ENCODE peak calls at places on chromosomes 4 and X, in nine cellular contexts. Q is nephron progenitor cell, X is lower lobe of right lung, N is fibroblast of pulmonary artery, K is IMR-90, S is stomach, T is heart left ventricle, V is PC-3, R is bronchial epithelial cell. D is an unnamed sample.

GRCh38 chrX:56963377-56963776 is 32.0 kb downstream of the SPIN3 start:
- DNase-seq in R (no peak), V (no peak), S (no peak), T (no peak), K (no peak), N (no peak), X (no peak), Q (no peak), D (no peak)

GRCh38 chr4:47287735-47288134 is 175.8 kb downstream of the COMMD8 start:
- DNase-seq in N (peak), X (no peak), S (no peak), K (peak), Q (no peak), V (peak), R (peak), T (no peak), D (peak)

GRCh38 chr4:84582302-84582987 is 482 bp upstream of the CDS1 start:
- DNase-seq in R (peak), N (peak), K (peak), Q (peak), X (peak), T (peak), V (peak), S (peak), D (peak)

GRCh38 chrX:132967049-132967448 is 8.6 kb upstream of the HS6ST2 start:
- DNase-seq in T (no peak), N (no peak), X (no peak), Q (no peak), V (no peak), R (no peak), S (no peak), K (no peak), D (no peak)

GRCh38 chr4:86894465-86894864 is 2.2 kb upstream of the C4orf36 start:
- DNase-seq in X (no peak), K (peak), N (peak), S (no peak), T (no peak), Q (no peak), V (peak), R (peak), D (no peak)

GRCh38 chrX:146454363-146454762 is 355.2 kb upstream of the CXorf51B start:
- DNase-seq in Q (no peak), X (no peak), K (no peak), V (no peak), T (no peak), N (no peak), S (no peak), R (no peak), D (no peak)

GRCh38 chrX:30659421-30659820 is 6.2 kb downstream of the GK start:
- DNase-seq in Q (no peak), T (no peak), R (peak), X (no peak), K (peak), V (peak), N (peak), S (no peak), D (peak)

GRCh38 chr4:94690851-94691254 is 66.9 kb upstream of the BMPR1B start:
- DNase-seq in S (no peak), N (peak), K (peak), R (peak), T (no peak), V (peak), X (no peak), Q (no peak), D (no peak)

GRCh38 chr4:54017308-54017707 is 47.1 kb downstream of the CHIC2 start:
- DNase-seq in S (no peak), N (no peak), V (no peak), K (no peak), Q (no peak), X (no peak), R (no peak), T (no peak), D (no peak)

GRCh38 chrX:130108647-130109428 is 1.5 kb downstream of the ELF4 start:
- DNase-seq in K (no peak), Q (no peak), N (no peak), V (peak), S (no peak), T (peak), X (peak), R (peak), D (peak)

GRCh38 chr4:174154455-174154854 is 129.0 kb downstream of the FBXO8 start:
- DNase-seq in K (peak), S (no peak), Q (no peak), T (no peak), N (peak), X (no peak), V (peak), R (peak), D (no peak)

GRCh38 chrX:56788717-56789122 is 59.7 kb downstream of the NBDY start:
- DNase-seq in Q (no peak), R (peak), V (no peak), T (no peak), K (peak), N (peak), X (no peak), S (peak), D (no peak)

GRCh38 chrX:97538745-97539144 is 655.0 kb downstream of the RPA4 start:
- DNase-seq in X (no peak), R (no peak), T (no peak), K (no peak), N (no peak), S (no peak), Q (no peak), V (no peak), D (no peak)

GRCh38 chr4:70749313-70749712 is 27.5 kb downstream of the RUFY3 start:
- DNase-seq in K (peak), X (no peak), Q (no peak), T (no peak), N (no peak), V (peak), S (no peak), R (no peak), D (peak)

GRCh38 chr4:165684177-165684870 is 188.7 kb upstream of the TLL1 start:
- DNase-seq in X (no peak), R (peak), K (no peak), N (peak), Q (no peak), V (peak), T (no peak), S (no peak), D (no peak)

GRCh38 chrX:14095702-14096101 is 66.0 kb upstream of the GEMIN8 start:
- DNase-seq in T (no peak), R (peak), K (peak), X (no peak), V (peak), N (peak), S (peak), Q (peak), D (peak)

GRCh38 chr4:174490356-174490969 is 31.8 kb downstream of the HPGD start:
- DNase-seq in Q (no peak), X (no peak), N (peak), K (peak), R (peak), S (no peak), V (peak), T (no peak), D (no peak)

GRCh38 chrX:9227276-9227675 is 193.3 kb upstream of the FAM9B start:
- DNase-seq in R (no peak), V (peak), Q (no peak), T (no peak), K (peak), X (no peak), S (no peak), N (no peak), D (no peak)

GRCh38 chr4:183636923-183637322 is 22.1 kb downstream of the RWDD4 start:
- DNase-seq in V (peak), S (no peak), K (peak), R (peak), X (no peak), N (no peak), Q (no peak), T (peak), D (no peak)

GRCh38 chr4:111434581-111434980 is 710.7 kb upstream of the FAM241A start:
- DNase-seq in V (peak), T (no peak), S (no peak), N (peak), X (no peak), R (no peak), Q (no peak), K (no peak), D (no peak)

GRCh38 chrX:1598876-1599790 is 7.7 kb downstream of the AKAP17A start:
- DNase-seq in N (no peak), T (no peak), X (peak), S (no peak), K (no peak), Q (no peak), V (no peak), R (no peak), D (peak)

GRCh38 chrX:100376581-100376980 is 33.5 kb downstream of the PCDH19 start:
- DNase-seq in K (peak), R (peak), V (no peak), S (no peak), T (no peak), X (no peak), N (peak), Q (no peak), D (no peak)

GRCh38 chr4:145842224-145842887 is 96.3 kb downstream of the ZNF827 start:
- DNase-seq in X (no peak), Q (no peak), S (no peak), R (no peak), T (no peak), V (no peak), N (peak), K (no peak), D (no peak)

GRCh38 chr4:26936284-26937065 is 75.8 kb downstream of the STIM2 start:
- DNase-seq in S (no peak), T (no peak), Q (no peak), R (no peak), X (peak), N (peak), K (peak), V (no peak), D (no peak)

GRCh38 chrX:116961872-116962582 is 499.3 kb upstream of the CT83 start:
- DNase-seq in N (no peak), X (no peak), T (no peak), V (peak), Q (peak), S (no peak), R (peak), K (no peak), D (no peak)

GRCh38 chrX:125395626-125396025 is 76.0 kb downstream of the TEX13C start:
- DNase-seq in S (no peak), T (no peak), R (no peak), Q (no peak), N (no peak), K (no peak), V (no peak), X (no peak), D (no peak)

GRCh38 chr4:69649629-69650028 is 3.4 kb downstream of the UGT2A1 start:
- DNase-seq in N (no peak), S (no peak), R (peak), K (no peak), T (no peak), X (no peak), Q (no peak), V (no peak), D (no peak)

GRCh38 chr4:20297246-20297645 is 45.5 kb downstream of the SLIT2 start:
- DNase-seq in R (no peak), V (no peak), K (peak), T (no peak), N (peak), Q (no peak), X (no peak), S (no peak), D (no peak)

GRCh38 chr4:20298986-20299385 is 47.3 kb downstream of the SLIT2 start:
- DNase-seq in X (no peak), T (no peak), K (no peak), V (no peak), Q (no peak), S (no peak), N (peak), R (no peak), D (no peak)

GRCh38 chr4:20301161-20301560 is 49.5 kb downstream of the SLIT2 start:
- DNase-seq in T (no peak), K (no peak), Q (no peak), N (no peak), S (no peak), R (no peak), X (no peak), V (no peak), D (no peak)

GRCh38 chr4:20297800-20298199 is 46.1 kb downstream of the SLIT2 start:
- DNase-seq in V (no peak), K (no peak), R (no peak), X (no peak), Q (no peak), N (no peak), T (no peak), S (no peak), D (no peak)

DNA sequence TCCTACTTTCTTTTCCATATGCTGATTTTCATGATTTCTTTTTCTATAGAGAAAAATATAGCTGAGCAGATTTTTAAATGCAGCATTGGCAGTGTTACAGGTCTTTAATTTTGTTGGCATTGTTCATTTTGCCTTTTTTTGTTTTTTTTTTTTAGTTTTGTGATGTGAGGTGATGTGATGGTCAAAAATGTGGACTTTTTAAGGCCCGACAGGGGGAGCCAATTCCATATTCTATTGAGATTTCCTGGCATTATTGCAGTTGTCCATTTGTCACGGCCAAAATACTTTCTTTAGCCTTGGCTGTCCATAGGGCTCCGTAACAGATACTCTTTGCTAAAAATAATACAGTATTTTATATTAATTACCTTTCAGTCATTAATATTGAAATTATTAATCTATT is 47.8 kb downstream of the SLIT2 start:
- DNase-seq in S (no peak), X (no peak), N (peak), T (no peak), R (no peak), K (peak), V (peak), Q (peak), D (no peak)
- TF ChIP-seq CTCF in S (no peak), X (peak), N (peak), T (no peak), R (peak), K (peak), V (peak), Q (peak), D (no peak)

GRCh38 chr4:100742045-100742444 is 224.2 kb upstream of the EMCN start:
- DNase-seq in T (peak), Q (no peak), V (peak), S (no peak), K (peak), N (peak), R (peak), X (no peak), D (no peak)
- TF ChIP-seq CTCF in T (no peak), Q (no peak), V (peak), S (no peak), K (peak), N (peak), R (peak), X (peak), D (no peak)

DNA sequence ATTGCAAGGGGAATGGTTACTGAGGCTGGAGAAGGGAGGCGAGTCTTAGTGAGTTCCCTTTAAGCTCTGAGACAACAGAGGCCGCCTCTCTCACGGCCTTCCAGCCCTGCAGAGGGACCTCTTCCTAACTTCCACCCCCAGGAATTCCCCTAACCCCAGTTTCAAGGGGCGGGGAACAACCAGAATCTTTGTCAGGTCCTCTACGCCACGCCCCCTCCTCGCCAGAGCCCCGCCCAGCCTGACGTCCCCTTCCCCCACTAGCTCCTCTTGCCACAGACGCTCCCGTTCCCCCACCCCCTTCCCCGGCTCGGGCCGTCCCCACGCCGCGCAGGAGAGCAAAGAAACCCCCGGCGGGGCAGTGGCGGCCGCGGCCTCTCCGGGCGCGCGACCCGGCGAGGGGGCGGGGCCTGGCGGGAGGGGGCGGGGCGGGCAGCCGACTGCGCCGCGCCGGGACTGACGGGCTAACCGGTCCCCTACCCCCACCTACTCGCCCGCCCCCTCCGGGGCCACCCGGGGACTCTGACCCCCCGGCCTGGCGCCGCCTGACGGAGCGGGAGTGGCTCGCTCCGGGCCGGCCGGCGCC is 12.2 kb upstream of the TMEM156 start:
- DNase-seq in T (peak), R (peak), X (peak), N (peak), Q (peak), S (peak), V (peak), K (peak), D (peak)
- TF ChIP-seq CTCF in T (no peak), R (peak), X (no peak), N (no peak), Q (no peak), S (no peak), V (no peak), K (no peak), D (peak)

DNA sequence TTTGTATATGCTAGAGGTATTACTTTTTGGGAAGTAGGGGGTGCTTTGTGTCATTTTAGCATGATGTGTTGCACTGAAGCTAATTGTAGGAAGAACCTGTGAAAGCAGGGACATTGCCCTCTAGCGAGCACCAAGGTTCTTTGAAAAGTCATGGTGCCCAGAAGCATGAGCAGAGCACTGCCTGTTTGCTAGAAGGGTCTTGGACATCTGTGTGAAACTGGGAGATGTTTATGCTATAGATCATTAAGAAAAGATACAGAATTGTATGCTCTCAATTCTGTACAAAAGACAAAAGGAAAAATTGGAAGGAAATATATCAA is 14.7 kb downstream of the GRPR start:
- DNase-seq in K (no peak), R (no peak), X (no peak), V (no peak), T (no peak), N (peak), S (no peak), Q (no peak), D (no peak)
- TF ChIP-seq CTCF in K (no peak), R (no peak), X (no peak), V (no peak), T (no peak), N (peak), S (no peak), Q (no peak), D (peak)

GRCh38 chrX:110836982-110837381 is 41.4 kb upstream of the CHRDL1 start:
- DNase-seq in K (no peak), Q (peak), N (no peak), T (no peak), V (peak), R (no peak), S (no peak), X (no peak), D (no peak)
- TF ChIP-seq CTCF in K (no peak), Q (peak), N (no peak), T (no peak), V (peak), R (peak), S (no peak), X (no peak), D (no peak)

GRCh38 chr4:138494931-138495330 is 252.8 kb upstream of the SLC7A11 start:
- DNase-seq in V (peak), T (no peak), X (no peak), K (peak), S (no peak), N (peak), Q (peak), R (peak), D (no peak)
- TF ChIP-seq CTCF in V (peak), T (no peak), X (peak), K (peak), S (no peak), N (peak), Q (no peak), R (peak), D (no peak)

DNA sequence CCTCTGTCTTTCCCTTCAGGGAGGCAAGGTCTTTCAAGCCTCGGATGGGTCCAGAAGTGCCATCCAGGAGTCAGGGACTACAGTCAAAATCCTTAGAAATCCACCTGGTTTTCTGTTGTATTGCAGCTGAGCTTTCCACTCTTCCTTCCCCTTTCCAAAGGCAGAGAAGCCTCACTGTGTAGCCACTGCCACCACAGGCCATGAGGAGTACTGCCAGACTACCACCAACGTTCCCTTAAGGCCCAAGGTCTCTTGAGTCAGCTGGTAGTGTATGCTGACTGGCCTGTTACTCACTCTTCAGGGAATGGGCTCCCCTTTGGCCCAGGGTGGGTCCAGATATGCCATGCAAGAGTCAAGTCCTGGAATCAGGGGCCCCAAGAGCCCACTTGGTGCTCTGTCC is 1454.1 kb downstream of the PCDH19 start:
- DNase-seq in R (no peak), X (no peak), T (no peak), Q (no peak), N (no peak), V (no peak), S (no peak), K (no peak), D (no peak)
- TF ChIP-seq CTCF in R (no peak), X (no peak), T (no peak), Q (no peak), N (no peak), V (no peak), S (no peak), K (no peak), D (no peak)

GRCh38 chr4:7042697-7043464 is at the start of gene TADA2B:
- DNase-seq in T (peak), S (peak), R (peak), K (peak), X (peak), N (peak), V (peak), Q (peak), D (peak)
- TF ChIP-seq CTCF in T (peak), S (no peak), R (peak), K (peak), X (no peak), N (no peak), V (no peak), Q (no peak), D (no peak)

GRCh38 chr4:122377352-122377751 is 1.5 kb upstream of the ADAD1 start:
- DNase-seq in R (no peak), X (no peak), S (no peak), N (no peak), K (no peak), Q (no peak), T (no peak), V (no peak), D (no peak)

GRCh38 chr4:122384245-122384644 is 5.4 kb downstream of the ADAD1 start:
- DNase-seq in V (no peak), Q (no peak), T (no peak), X (no peak), R (no peak), N (no peak), K (no peak), S (no peak), D (no peak)

GRCh38 chr4:122379239-122379638 is 428 bp downstream of the ADAD1 start:
- DNase-seq in V (no peak), S (no peak), T (no peak), K (no peak), R (no peak), Q (no peak), N (no peak), X (no peak), D (no peak)

GRCh38 chr4:122378711-122379110 is at the start of gene ADAD1:
- DNase-seq in T (no peak), Q (no peak), X (no peak), K (no peak), S (no peak), V (no peak), N (no peak), R (no peak), D (no peak)

GRCh38 chr4:122383341-122383740 is 4.5 kb downstream of the ADAD1 start:
- DNase-seq in R (no peak), T (no peak), K (no peak), Q (no peak), S (no peak), V (no peak), N (no peak), X (no peak), D (no peak)
- TF ChIP-seq CTCF in R (no peak), T (no peak), K (no peak), Q (no peak), S (no peak), V (no peak), N (no peak), X (no peak), D (no peak)